ENCODE peak calls at places on chromosome 14, in eight cellular contexts. One of them, this sample, is unnamed.

GRCh38 chr14:51653096-51653814 is 1.5 kb downstream of the FRMD6 start:
- DNase-seq in H54: no peak
- DNase-seq in IMR-90: peak; percentile 60
- DNase-seq in stimulated activated naive B cell treated with anti-CD40 and anti-IgM and Interleukin-4, amounts not matched to agents 10 μg/mL and 1 μg/mL and 100 μg/mL, for 72 hours: no peak
- DNase-seq in iPS-NIHi11: no peak
- DNase-seq in central memory CD8-positive, alpha-beta T cell: no peak
- DNase-seq in GM03348: peak; percentile 41
- DNase-seq in suprapubic skin: no peak
- DNase-seq in this sample: peak; percentile 68

GRCh38 chr14:93787465-93788306 is 599 bp downstream of the PRIMA1 start:
- DNase-seq in H54: no peak
- DNase-seq in IMR-90: no peak
- DNase-seq in stimulated activated naive B cell treated with anti-CD40 and anti-IgM and Interleukin-4, amounts not matched to agents 10 μg/mL and 1 μg/mL and 100 μg/mL, for 72 hours: no peak
- DNase-seq in iPS-NIHi11: peak; percentile 72
- DNase-seq in central memory CD8-positive, alpha-beta T cell: no peak
- DNase-seq in GM03348: no peak
- DNase-seq in suprapubic skin: no peak
- DNase-seq in this sample: no peak

GRCh38 chr14:67547224-67547780 is 14.2 kb downstream of the PLEKHH1 start:
- DNase-seq in H54: no peak
- DNase-seq in IMR-90: no peak
- DNase-seq in stimulated activated naive B cell treated with anti-CD40 and anti-IgM and Interleukin-4, amounts not matched to agents 10 μg/mL and 1 μg/mL and 100 μg/mL, for 72 hours: no peak
- DNase-seq in iPS-NIHi11: no peak
- DNase-seq in central memory CD8-positive, alpha-beta T cell: no peak
- DNase-seq in GM03348: no peak
- DNase-seq in suprapubic skin: peak; percentile 54
- DNase-seq in this sample: no peak

GRCh38 chr14:31829256-31829923 is 247.7 kb upstream of the ARHGAP5 start:
- DNase-seq in H54: no peak
- DNase-seq in IMR-90: peak; percentile 91
- DNase-seq in stimulated activated naive B cell treated with anti-CD40 and anti-IgM and Interleukin-4, amounts not matched to agents 10 μg/mL and 1 μg/mL and 100 μg/mL, for 72 hours: no peak
- DNase-seq in iPS-NIHi11: no peak
- DNase-seq in central memory CD8-positive, alpha-beta T cell: no peak
- DNase-seq in GM03348: peak; percentile 11
- DNase-seq in suprapubic skin: no peak
- DNase-seq in this sample: no peak

GRCh38 chr14:68358500-68358899 is 434.4 kb downstream of the ZFP36L1 start:
- DNase-seq in H54: no peak
- DNase-seq in IMR-90: no peak
- DNase-seq in stimulated activated naive B cell treated with anti-CD40 and anti-IgM and Interleukin-4, amounts not matched to agents 10 μg/mL and 1 μg/mL and 100 μg/mL, for 72 hours: no peak
- DNase-seq in iPS-NIHi11: no peak
- DNase-seq in central memory CD8-positive, alpha-beta T cell: no peak
- DNase-seq in GM03348: no peak
- DNase-seq in suprapubic skin: no peak
- DNase-seq in this sample: no peak

GRCh38 chr14:68757618-68758081 is 35.2 kb downstream of the ZFP36L1 start:
- DNase-seq in H54: no peak
- DNase-seq in IMR-90: peak; percentile 28
- DNase-seq in stimulated activated naive B cell treated with anti-CD40 and anti-IgM and Interleukin-4, amounts not matched to agents 10 μg/mL and 1 μg/mL and 100 μg/mL, for 72 hours: peak; percentile 63
- DNase-seq in iPS-NIHi11: no peak
- DNase-seq in central memory CD8-positive, alpha-beta T cell: no peak
- DNase-seq in GM03348: peak; percentile 47
- DNase-seq in suprapubic skin: no peak
- DNase-seq in this sample: no peak

GRCh38 chr14:81132492-81132891 is 88.3 kb downstream of the GTF2A1 start:
- DNase-seq in H54: no peak
- DNase-seq in IMR-90: no peak
- DNase-seq in stimulated activated naive B cell treated with anti-CD40 and anti-IgM and Interleukin-4, amounts not matched to agents 10 μg/mL and 1 μg/mL and 100 μg/mL, for 72 hours: no peak
- DNase-seq in iPS-NIHi11: no peak
- DNase-seq in central memory CD8-positive, alpha-beta T cell: no peak
- DNase-seq in GM03348: no peak
- DNase-seq in suprapubic skin: no peak
- DNase-seq in this sample: no peak

GRCh38 chr14:88974991-88975835 is 150.8 kb downstream of the TTC8 start:
- DNase-seq in H54: no peak
- DNase-seq in IMR-90: no peak
- DNase-seq in stimulated activated naive B cell treated with anti-CD40 and anti-IgM and Interleukin-4, amounts not matched to agents 10 μg/mL and 1 μg/mL and 100 μg/mL, for 72 hours: no peak
- DNase-seq in iPS-NIHi11: no peak
- DNase-seq in central memory CD8-positive, alpha-beta T cell: no peak
- DNase-seq in GM03348: no peak
- DNase-seq in suprapubic skin: no peak
- DNase-seq in this sample: no peak

GRCh38 chr14:79418649-79419415 is 792.5 kb downstream of the DIO2 start:
- DNase-seq in H54: no peak
- DNase-seq in IMR-90: no peak
- DNase-seq in stimulated activated naive B cell treated with anti-CD40 and anti-IgM and Interleukin-4, amounts not matched to agents 10 μg/mL and 1 μg/mL and 100 μg/mL, for 72 hours: no peak
- DNase-seq in iPS-NIHi11: no peak
- DNase-seq in central memory CD8-positive, alpha-beta T cell: no peak
- DNase-seq in GM03348: no peak
- DNase-seq in suprapubic skin: no peak
- DNase-seq in this sample: no peak

GRCh38 chr14:97838986-97839385 is 1041.8 kb downstream of the VRK1 start:
- DNase-seq in H54: no peak
- DNase-seq in IMR-90: no peak
- DNase-seq in stimulated activated naive B cell treated with anti-CD40 and anti-IgM and Interleukin-4, amounts not matched to agents 10 μg/mL and 1 μg/mL and 100 μg/mL, for 72 hours: no peak
- DNase-seq in iPS-NIHi11: no peak
- DNase-seq in central memory CD8-positive, alpha-beta T cell: no peak
- DNase-seq in GM03348: no peak
- DNase-seq in suprapubic skin: no peak
- DNase-seq in this sample: no peak